ENCODE peak calls at places on chromosomes 13 and 19, in four cellular contexts. M is SK-N-SH, D is GM12878, W is K562. O is an unnamed sample.

GRCh38 chr19:36488816-36489138 is 584 bp downstream of the ZNF566 start:
- DNase-seq in M (peak), D (no peak), W (peak), O (no peak)

GRCh38 chr13:34294483-34295129 is 476.7 kb downstream of the RFC3 start:
- DNase-seq in M (no peak), D (no peak), W (no peak), O (no peak)

GRCh38 chr19:43474986-43475705 is 9.7 kb upstream of the LYPD3 start:
- DNase-seq in M (peak), D (no peak), W (peak), O (peak)

GRCh38 chr19:18541258-18541991 is 1.9 kb downstream of the FKBP8 start:
- DNase-seq in M (no peak), D (no peak), W (no peak), O (no peak)

GRCh38 chr19:35828694-35829301 is 16.2 kb upstream of the PRODH2 start:
- DNase-seq in M (no peak), D (no peak), W (peak), O (peak)

GRCh38 chr13:98496239-98496668 is 80.7 kb downstream of the STK24 start:
- DNase-seq in M (no peak), D (no peak), W (no peak), O (no peak)

GRCh38 chr19:40284501-40285352 is at the start of gene AKT2:
- DNase-seq in M (peak), D (peak), W (peak), O (peak)

GRCh38 chr13:40586886-40587285 is 79.6 kb downstream of the FOXO1 start:
- DNase-seq in M (no peak), D (no peak), W (no peak), O (no peak)

GRCh38 chr13:92197669-92198068 is 799.2 kb downstream of the GPC5 start:
- DNase-seq in M (no peak), D (no peak), W (no peak), O (no peak)

DNA sequence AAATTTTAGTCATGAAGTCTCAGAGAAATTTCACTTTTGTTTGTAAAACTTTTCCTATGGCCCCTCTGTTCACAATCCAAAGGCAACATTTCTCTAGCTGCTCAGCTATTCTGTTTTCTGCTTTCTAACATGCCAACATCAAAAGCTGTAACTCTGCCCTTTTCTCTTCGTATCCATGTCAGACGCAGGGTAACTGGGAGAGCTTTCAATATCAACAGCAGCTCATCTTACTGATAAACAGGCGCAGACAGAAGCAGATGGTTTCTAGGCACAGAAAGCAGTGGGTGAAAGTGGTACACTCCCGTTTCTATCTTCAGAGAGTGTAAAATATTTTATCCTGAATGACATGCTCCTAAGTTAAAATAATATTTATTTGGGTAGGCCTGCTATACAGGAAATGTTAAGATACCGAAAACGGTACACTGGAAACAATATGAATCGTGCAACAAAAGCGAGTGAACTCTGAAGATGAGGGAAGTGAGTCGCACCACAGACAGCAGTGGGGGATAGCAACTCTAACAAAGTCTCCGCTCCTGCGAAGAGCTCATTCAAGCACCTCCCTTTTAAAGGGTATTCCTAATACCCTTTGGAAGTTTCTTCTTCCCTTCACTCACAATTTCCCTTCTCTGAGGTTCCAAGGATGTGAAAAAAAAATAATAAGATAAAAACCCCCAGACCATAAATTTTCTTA is 798.3 kb downstream of the GPC5 start:
- DNase-seq in M (peak), D (no peak), W (no peak), O (no peak)
- TF ChIP-seq USF1 in M (no peak), D (no peak), W (no peak), O (no peak)

DNA sequence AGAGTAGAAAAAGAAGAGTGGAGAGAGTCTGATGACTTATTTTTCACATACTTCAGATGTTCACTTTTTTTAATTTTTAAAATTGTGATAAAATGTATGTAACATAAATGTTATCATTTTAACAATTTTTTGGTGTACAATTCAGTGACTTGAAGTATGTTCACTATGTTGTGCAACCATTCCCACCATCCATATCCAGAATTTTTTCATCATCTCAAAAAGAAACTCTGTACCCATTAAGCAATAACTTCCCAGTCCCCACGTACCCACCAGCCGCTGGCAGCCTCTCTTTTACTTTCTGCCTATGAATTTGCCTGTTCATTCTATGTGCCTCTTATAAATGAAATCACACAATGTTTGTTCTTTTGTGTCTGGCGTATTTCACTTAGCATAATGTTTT is 43.3 kb downstream of the SKA3 start:
- DNase-seq in M (no peak), D (no peak), W (no peak), O (no peak)
- TF ChIP-seq USF2 in M (no peak), D (no peak), W (no peak), O (no peak)

DNA sequence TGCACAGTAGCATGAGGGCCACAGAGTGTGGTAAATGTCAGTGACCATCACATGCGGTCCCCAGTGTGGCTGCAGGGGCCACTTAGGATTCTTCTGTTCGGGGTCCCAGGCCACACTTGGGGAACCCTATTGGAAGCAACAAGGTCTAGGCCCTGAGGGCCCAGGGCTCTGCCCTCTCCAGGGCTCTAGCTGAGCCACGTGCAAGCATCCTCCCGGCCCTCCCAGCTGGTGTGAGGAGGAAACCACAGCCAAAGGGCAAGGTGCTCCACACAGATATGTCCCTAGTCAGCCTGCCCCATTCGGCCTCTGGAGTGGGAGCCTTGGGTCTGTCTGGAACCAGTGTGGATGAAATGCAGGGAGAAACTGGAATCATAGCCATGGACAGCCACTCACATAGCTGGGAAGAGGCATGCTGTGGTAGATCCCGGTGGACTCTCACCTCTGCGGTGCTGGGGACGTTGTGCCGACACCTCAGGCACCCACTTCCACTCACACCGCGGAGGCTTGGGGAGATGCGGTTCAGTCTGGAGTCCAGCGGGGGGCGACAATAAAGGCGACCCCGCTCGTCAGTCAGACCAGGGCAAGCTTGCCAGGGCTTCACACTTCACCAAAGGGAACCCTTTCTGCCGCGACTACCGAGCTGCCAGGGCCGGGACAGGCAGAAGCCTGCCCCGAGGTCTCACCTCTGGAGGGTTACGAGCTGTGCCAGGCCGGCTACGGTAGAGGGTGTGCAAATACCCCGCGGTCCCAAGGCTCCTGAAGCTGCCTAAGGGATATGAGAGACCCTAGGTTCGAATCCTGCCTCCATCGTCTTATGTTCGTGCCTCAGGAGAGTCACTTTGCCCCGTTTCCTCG is 4.3 kb upstream of the ZNF497 start:
- DNase-seq in M (peak), D (no peak), W (no peak), O (no peak)
- TF ChIP-seq USF1 in M (no peak), D (no peak), W (no peak), O (no peak)

GRCh38 chr19:46890423-46891170 is 29.8 kb downstream of the ARHGAP35 start:
- DNase-seq in M (no peak), D (no peak), W (no peak), O (no peak)
- TF ChIP-seq USF2 in M (no peak), D (no peak), W (no peak), O (no peak)

GRCh38 chr19:48842744-48843162 is 6.5 kb upstream of the HSD17B14 start:
- DNase-seq in M (peak), D (no peak), W (peak), O (peak)
- TF ChIP-seq USF1 in M (no peak), D (no peak), W (no peak), O (no peak)

DNA sequence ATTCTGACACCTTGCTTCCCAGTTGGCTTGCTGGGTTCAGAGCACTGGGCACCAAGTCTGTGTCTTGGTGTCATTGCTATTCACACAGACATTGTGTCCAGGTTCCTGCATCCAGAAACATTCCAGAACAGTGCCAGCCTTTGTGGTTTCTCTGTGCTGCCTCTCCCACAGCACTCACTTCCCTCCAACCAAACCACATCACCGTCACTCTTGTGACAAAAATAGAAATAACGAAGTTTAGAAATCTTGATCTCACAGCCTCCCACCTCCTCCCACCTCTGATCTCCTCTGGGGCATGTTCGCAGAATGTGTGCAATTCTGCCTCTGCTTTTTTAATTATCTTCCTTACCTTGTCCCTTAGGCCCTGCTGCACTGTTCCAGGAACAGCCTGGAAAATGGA is 8.8 kb upstream of the SERPINE3 start:
- DNase-seq in M (no peak), D (peak), W (no peak), O (no peak)
- TF ChIP-seq USF2 in M (no peak), D (no peak), W (no peak), O (no peak)

GRCh38 chr13:19685445-19685844 is 52.0 kb downstream of the MPHOSPH8 start:
- DNase-seq in M (no peak), D (no peak), W (no peak), O (no peak)

GRCh38 chr13:19681517-19681916 is 48.1 kb downstream of the MPHOSPH8 start:
- DNase-seq in M (no peak), D (no peak), W (no peak), O (peak)

GRCh38 chr13:19674898-19675297 is 41.4 kb downstream of the MPHOSPH8 start:
- DNase-seq in M (no peak), D (no peak), W (no peak), O (no peak)

GRCh38 chr13:19685034-19685433 is 51.6 kb downstream of the MPHOSPH8 start:
- DNase-seq in M (no peak), D (no peak), W (no peak), O (no peak)

GRCh38 chr13:19680751-19681150 is 47.3 kb downstream of the MPHOSPH8 start:
- DNase-seq in M (no peak), D (no peak), W (no peak), O (no peak)
- TF ChIP-seq USF1 in M (no peak), D (no peak), W (no peak), O (no peak)

GRCh38 chr19:5480427-5480836 is 25.2 kb downstream of the ZNRF4 start:
- DNase-seq in M (peak), D (no peak), W (peak), O (peak)
- TF ChIP-seq USF2 in M (no peak), D (no peak), W (no peak), O (no peak)